ENCODE peak calls at places on chromosomes 5 and 9, in nine cellular contexts. S, V, I, Q, U, R, Z, O and C are unnamed samples.

GRCh38 chr5:170161069-170161468 is 55.4 kb downstream of the FOXI1 start:
- DNase-seq in Z (no peak), V (no peak), U (no peak), Q (no peak), S (no peak), O (no peak), R (no peak), I (no peak), C (no peak)

GRCh38 chr9:124663046-124663961 is 107.8 kb downstream of the NR6A1 start:
- DNase-seq in Q (no peak), Z (no peak), R (no peak), O (no peak), I (no peak), V (no peak), U (no peak), S (no peak), C (no peak)

GRCh38 chr5:80184235-80185023 is 71.4 kb downstream of the SERINC5 start:
- DNase-seq in Q (peak; percentile 86), U (no peak), I (peak; percentile 64), O (no peak), Z (no peak), R (no peak), V (peak; percentile 45), S (no peak), C (peak; percentile 47)

GRCh38 chr9:108636023-108636422 is 219.8 kb downstream of the ACTL7B start:
- DNase-seq in U (no peak), V (no peak), O (no peak), R (no peak), S (no peak), I (no peak), Q (no peak), Z (no peak), C (no peak)

GRCh38 chr5:143404416-143405062 is 1.1 kb upstream of the NR3C1 start:
- DNase-seq in Z (peak; percentile 73), Q (peak; percentile 81), R (peak; percentile 83), U (peak; percentile 81), I (peak; percentile 78), V (peak; percentile 86), O (peak; percentile 77), S (peak; percentile 82), C (peak; percentile 79)

GRCh38 chr5:75460947-75461346 is 50.5 kb downstream of the CERT1 start:
- DNase-seq in R (no peak), O (no peak), Q (no peak), Z (no peak), S (no peak), V (peak; percentile 19), U (no peak), I (no peak), C (no peak)

GRCh38 chr5:98360548-98360947 is 412.9 kb upstream of the RGMB start:
- DNase-seq in V (no peak), I (no peak), O (no peak), Q (no peak), U (no peak), Z (no peak), R (peak; percentile 30), S (no peak), C (no peak)

GRCh38 chr9:112925058-112925641 is 34.5 kb upstream of the SLC46A2 start:
- DNase-seq in O (no peak), S (no peak), Q (peak; percentile 22), V (no peak), U (no peak), Z (no peak), R (no peak), I (no peak), C (peak; percentile 6)

GRCh38 chr9:127184641-127185040 is 62.2 kb upstream of the ANGPTL2 start:
- DNase-seq in V (no peak), R (peak; percentile 18), I (no peak), S (no peak), Z (no peak), O (no peak), U (no peak), Q (no peak), C (no peak)

DNA sequence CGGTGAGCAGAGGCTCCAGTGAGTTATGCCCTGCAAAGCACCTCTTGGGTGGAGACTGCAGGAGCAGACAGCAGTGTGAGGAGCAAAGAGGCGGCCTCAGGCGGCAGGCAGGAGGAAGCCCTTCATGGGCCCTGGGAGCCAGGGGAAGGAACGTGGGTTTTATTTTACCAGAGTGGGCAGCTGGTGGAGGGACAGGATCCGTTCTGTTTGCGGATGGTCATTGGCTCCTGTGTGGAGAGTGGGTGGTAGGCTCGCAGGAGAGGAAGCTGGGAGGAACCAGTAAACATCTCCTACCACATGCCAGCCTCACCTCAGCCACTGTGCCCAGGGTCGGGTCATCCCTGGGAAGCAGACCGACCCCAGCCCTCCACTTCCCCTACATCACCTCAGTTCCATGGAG is 24.4 kb downstream of the HNRNPH1 start:
- DNase-seq in I (no peak), R (no peak), V (no peak), O (no peak), Q (no peak), U (no peak), S (no peak), Z (no peak), C (no peak)
- H3K27ac ChIP-seq in I (no peak overlapping the region), R (no peak overlapping the region), V (no peak overlapping the region), O (no peak overlapping the region), Q (no peak overlapping the region), U (no peak overlapping the region), S (no peak overlapping the region), Z (no peak overlapping the region), C (no peak overlapping the region)

GRCh38 chr5:151038292-151038745 is 17.9 kb downstream of the GPX3 start:
- DNase-seq in S (no peak), Z (no peak), I (no peak), O (no peak), R (no peak), U (no peak), Q (no peak), V (no peak), C (no peak)
- H3K27ac ChIP-seq in S (peak overlapping the region; percentile 80), Z (no peak overlapping the region), I (peak overlapping the region; percentile 83), O (no peak overlapping the region), R (no peak overlapping the region), U (peak overlapping the region; percentile 67), Q (peak overlapping the region; percentile 9), V (no peak overlapping the region), C (peak overlapping the region; percentile 94)

GRCh38 chr9:131419716-131420115 is 25.8 kb downstream of the PRRC2B start:
- DNase-seq in S (no peak), I (no peak), O (no peak), U (no peak), Q (no peak), V (no peak), R (no peak), Z (no peak), C (no peak)

GRCh38 chr9:131419029-131419614 is 25.2 kb downstream of the PRRC2B start:
- DNase-seq in Q (no peak), I (no peak), O (no peak), R (no peak), S (no peak), Z (no peak), U (no peak), V (no peak), C (no peak)

GRCh38 chr9:131417264-131418142 is 23.6 kb downstream of the PRRC2B start:
- DNase-seq in U (no peak), Z (no peak), R (no peak), O (no peak), V (no peak), Q (no peak), I (no peak), S (no peak), C (no peak)

GRCh38 chr9:131416509-131416908 is 22.6 kb downstream of the PRRC2B start:
- DNase-seq in Q (no peak), S (no peak), V (no peak), R (no peak), U (no peak), Z (no peak), I (no peak), O (no peak), C (no peak)

GRCh38 chr9:131418143-131419028 is 24.5 kb downstream of the PRRC2B start:
- DNase-seq in S (peak; percentile 39), U (no peak), Z (no peak), I (peak; percentile 35), V (no peak), R (peak; percentile 71), O (no peak), Q (peak; percentile 87), C (no peak)
- H3K27ac ChIP-seq in S (peak overlapping the region; percentile 59), U (peak overlapping the region; percentile 70), Z (no peak overlapping the region), I (peak overlapping the region; percentile 68), V (no peak overlapping the region), R (peak overlapping the region; percentile 85), O (no peak overlapping the region), Q (peak overlapping the region; percentile 75), C (peak overlapping the region; percentile 9)

GRCh38 chr9:96587295-96587694 is 32.3 kb downstream of the CDC14B start:
- DNase-seq in Z (no peak), O (no peak), V (no peak), Q (no peak), U (no peak), S (no peak), I (no peak), R (no peak), C (no peak)

GRCh38 chr9:96581301-96581700 is 38.3 kb downstream of the CDC14B start:
- DNase-seq in Q (no peak), O (no peak), V (no peak), Z (no peak), U (no peak), R (no peak), S (no peak), I (no peak), C (no peak)

GRCh38 chr9:96585426-96585825 is 34.2 kb downstream of the CDC14B start:
- DNase-seq in S (no peak), O (no peak), V (no peak), U (no peak), Q (no peak), R (no peak), I (no peak), Z (no peak), C (no peak)

GRCh38 chr9:96587916-96588315 is 31.7 kb downstream of the CDC14B start:
- DNase-seq in I (no peak), S (no peak), R (no peak), O (no peak), U (no peak), Q (no peak), V (no peak), Z (no peak), C (no peak)

DNA sequence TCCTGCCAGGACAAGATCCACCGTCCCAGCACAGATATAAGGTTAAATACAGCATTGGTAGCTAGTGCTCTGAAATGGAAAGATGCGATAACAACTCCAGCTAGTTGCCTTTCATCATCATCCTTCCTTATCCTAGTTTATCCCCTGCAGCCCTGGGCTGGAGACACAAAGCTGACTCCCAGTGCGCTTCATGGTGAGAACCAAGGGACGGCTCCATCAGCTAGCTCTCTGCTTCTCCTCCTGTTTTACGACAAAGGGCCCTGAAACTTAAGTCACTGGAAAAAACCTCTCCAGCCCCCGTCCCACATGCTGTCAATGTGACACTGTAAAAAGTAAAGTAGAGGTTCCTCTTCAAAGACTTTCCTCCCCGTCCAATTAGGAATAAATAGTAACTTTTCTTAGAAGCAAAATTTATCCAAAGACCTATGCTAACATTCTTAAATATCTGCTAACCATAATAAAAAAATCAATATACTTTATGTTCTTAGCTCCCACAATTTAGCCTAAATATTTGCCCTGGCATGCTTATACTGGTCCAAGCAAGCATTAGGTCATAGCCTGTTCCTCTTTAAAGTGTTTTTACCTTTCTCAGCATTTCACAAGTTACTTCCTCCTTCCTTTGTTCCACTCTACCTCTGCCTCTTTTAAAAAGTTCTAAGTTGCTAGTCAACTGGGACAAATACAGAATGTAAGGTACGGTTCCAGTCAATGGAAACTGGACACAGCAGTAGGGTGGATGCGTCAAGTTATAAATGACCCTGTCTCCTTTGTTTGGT is 37.6 kb downstream of the CDC14B start:
- DNase-seq in Z (no peak), Q (no peak), U (no peak), I (no peak), O (no peak), V (no peak), R (no peak), S (no peak), C (no peak)
- H3K27ac ChIP-seq in Z (no peak overlapping the region), Q (no peak overlapping the region), U (no peak overlapping the region), I (no peak overlapping the region), O (no peak overlapping the region), V (no peak overlapping the region), R (no peak overlapping the region), S (no peak overlapping the region), C (no peak overlapping the region)

GRCh38 chr5:179275941-179276837 is 69.1 kb downstream of the ADAMTS2 start:
- DNase-seq in Q (peak; percentile 66), O (no peak), S (peak; percentile 76), U (peak; percentile 93), V (no peak), Z (no peak), R (no peak), I (peak; percentile 59), C (peak; percentile 34)
- H3K27ac ChIP-seq in Q (peak overlapping the region; percentile 28), O (no peak overlapping the region), S (peak overlapping the region; percentile 60), U (peak overlapping the region; percentile 95), V (no peak overlapping the region), Z (no peak overlapping the region), R (no peak overlapping the region), I (peak overlapping the region; percentile 70), C (no peak overlapping the region)